ENCODE peak calls at places on chromosomes 1 and 21, in ten cellular contexts. One of them, this sample, is unnamed.

GRCh38 chr1:26689504-26689903 is 6.3 kb upstream of the ARID1A start:
- DNase-seq in esophagus muscularis mucosa: no peak
- DNase-seq in breast epithelium: no peak
- DNase-seq in vagina: no peak
- DNase-seq in suprapubic skin: no peak
- DNase-seq in tibial nerve: no peak
- DNase-seq in prostate gland: no peak
- DNase-seq in IMR-90: no peak
- DNase-seq in ovary: no peak
- DNase-seq in right lobe of liver: no peak
- DNase-seq in this sample: no peak

GRCh38 chr21:41926068-41926806 is 27.6 kb downstream of the C2CD2 start:
- DNase-seq in esophagus muscularis mucosa: no peak
- DNase-seq in breast epithelium: peak; percentile 37
- DNase-seq in vagina: no peak
- DNase-seq in suprapubic skin: no peak
- DNase-seq in tibial nerve: no peak
- DNase-seq in prostate gland: peak; percentile 35
- DNase-seq in IMR-90: peak; percentile 66
- DNase-seq in ovary: no peak
- DNase-seq in right lobe of liver: no peak
- DNase-seq in this sample: no peak

GRCh38 chr1:161121838-161122237 is 3.9 kb downstream of the NIT1 start:
- DNase-seq in esophagus muscularis mucosa: no peak
- DNase-seq in breast epithelium: no peak
- DNase-seq in vagina: no peak
- DNase-seq in suprapubic skin: no peak
- DNase-seq in tibial nerve: no peak
- DNase-seq in prostate gland: no peak
- DNase-seq in IMR-90: no peak
- DNase-seq in ovary: no peak
- DNase-seq in right lobe of liver: no peak
- DNase-seq in this sample: peak; percentile 22

GRCh38 chr1:77514871-77515776 is 167.3 kb downstream of the ZZZ3 start:
- DNase-seq in esophagus muscularis mucosa: no peak
- DNase-seq in breast epithelium: no peak
- DNase-seq in vagina: no peak
- DNase-seq in suprapubic skin: no peak
- DNase-seq in tibial nerve: no peak
- DNase-seq in prostate gland: no peak
- DNase-seq in IMR-90: peak; percentile 54
- DNase-seq in ovary: peak; percentile 49
- DNase-seq in right lobe of liver: no peak
- DNase-seq in this sample: no peak

GRCh38 chr1:93738926-93739325 is 57.3 kb upstream of the BCAR3 start:
- DNase-seq in esophagus muscularis mucosa: no peak
- DNase-seq in breast epithelium: no peak
- DNase-seq in vagina: no peak
- DNase-seq in suprapubic skin: no peak
- DNase-seq in tibial nerve: no peak
- DNase-seq in prostate gland: no peak
- DNase-seq in IMR-90: no peak
- DNase-seq in ovary: no peak
- DNase-seq in right lobe of liver: no peak
- DNase-seq in this sample: no peak

GRCh38 chr1:51679435-51679834 is 62.5 kb downstream of the OSBPL9 start:
- DNase-seq in esophagus muscularis mucosa: no peak
- DNase-seq in breast epithelium: no peak
- DNase-seq in vagina: no peak
- DNase-seq in suprapubic skin: no peak
- DNase-seq in tibial nerve: no peak
- DNase-seq in prostate gland: no peak
- DNase-seq in IMR-90: peak; percentile 64
- DNase-seq in ovary: no peak
- DNase-seq in right lobe of liver: no peak
- DNase-seq in this sample: no peak

GRCh38 chr1:96698332-96698983 is 23.1 kb upstream of the PTBP2 start:
- DNase-seq in esophagus muscularis mucosa: no peak
- DNase-seq in breast epithelium: no peak
- DNase-seq in vagina: no peak
- DNase-seq in suprapubic skin: no peak
- DNase-seq in tibial nerve: no peak
- DNase-seq in prostate gland: no peak
- DNase-seq in IMR-90: peak; percentile 52
- DNase-seq in ovary: no peak
- DNase-seq in right lobe of liver: no peak
- DNase-seq in this sample: peak; percentile 19

GRCh38 chr1:153774780-153775431 is at the start of gene SLC27A3:
- DNase-seq in esophagus muscularis mucosa: peak; percentile 94
- DNase-seq in breast epithelium: peak; percentile 66
- DNase-seq in vagina: no peak
- DNase-seq in suprapubic skin: peak; percentile 90
- DNase-seq in tibial nerve: peak; percentile 69
- DNase-seq in prostate gland: peak; percentile 69
- DNase-seq in IMR-90: no peak
- DNase-seq in ovary: peak; percentile 90
- DNase-seq in right lobe of liver: peak; percentile 88
- DNase-seq in this sample: peak; percentile 70

GRCh38 chr1:11414921-11415538 is 63.9 kb upstream of the DISP3 start:
- DNase-seq in esophagus muscularis mucosa: no peak
- DNase-seq in breast epithelium: no peak
- DNase-seq in vagina: no peak
- DNase-seq in suprapubic skin: no peak
- DNase-seq in tibial nerve: no peak
- DNase-seq in prostate gland: no peak
- DNase-seq in IMR-90: no peak
- DNase-seq in ovary: no peak
- DNase-seq in right lobe of liver: no peak
- DNase-seq in this sample: no peak

GRCh38 chr1:229199892-229200291 is 71.0 kb upstream of the RAB4A start:
- DNase-seq in esophagus muscularis mucosa: no peak
- DNase-seq in breast epithelium: no peak
- DNase-seq in vagina: no peak
- DNase-seq in suprapubic skin: no peak
- DNase-seq in tibial nerve: no peak
- DNase-seq in prostate gland: no peak
- DNase-seq in IMR-90: no peak
- DNase-seq in ovary: no peak
- DNase-seq in right lobe of liver: no peak
- DNase-seq in this sample: no peak

GRCh38 chr1:178143730-178144343 is 49.9 kb downstream of the RASAL2 start:
- DNase-seq in esophagus muscularis mucosa: no peak
- DNase-seq in breast epithelium: no peak
- DNase-seq in vagina: no peak
- DNase-seq in suprapubic skin: no peak
- DNase-seq in tibial nerve: no peak
- DNase-seq in prostate gland: no peak
- DNase-seq in IMR-90: peak; percentile 51
- DNase-seq in ovary: no peak
- DNase-seq in right lobe of liver: no peak
- DNase-seq in this sample: no peak

GRCh38 chr21:41148798-41149197 is 19.2 kb upstream of the BACE2 start:
- DNase-seq in esophagus muscularis mucosa: no peak
- DNase-seq in breast epithelium: no peak
- DNase-seq in vagina: no peak
- DNase-seq in suprapubic skin: no peak
- DNase-seq in tibial nerve: no peak
- DNase-seq in prostate gland: no peak
- DNase-seq in IMR-90: no peak
- DNase-seq in ovary: no peak
- DNase-seq in right lobe of liver: no peak
- DNase-seq in this sample: no peak

GRCh38 chr1:167515461-167515860 is 2.9 kb downstream of the CD247 start:
- DNase-seq in esophagus muscularis mucosa: no peak
- DNase-seq in breast epithelium: no peak
- DNase-seq in vagina: no peak
- DNase-seq in suprapubic skin: no peak
- DNase-seq in tibial nerve: no peak
- DNase-seq in prostate gland: no peak
- DNase-seq in IMR-90: no peak
- DNase-seq in ovary: no peak
- DNase-seq in right lobe of liver: no peak
- DNase-seq in this sample: no peak
- H3K4me1 ChIP-seq in esophagus muscularis mucosa: no peaks in the 10 kb centered on the region
- H3K4me1 ChIP-seq in breast epithelium: no peaks in the 10 kb centered on the region
- H3K4me1 ChIP-seq in vagina: no peaks in the 10 kb centered on the region
- H3K4me1 ChIP-seq in suprapubic skin: no peaks in the 10 kb centered on the region
- H3K4me1 ChIP-seq in tibial nerve: no peaks in the 10 kb centered on the region
- H3K4me1 ChIP-seq in prostate gland: no peaks in the 10 kb centered on the region
- H3K4me1 ChIP-seq in IMR-90: no peaks in the 10 kb centered on the region
- H3K4me1 ChIP-seq in ovary: no peaks in the 10 kb centered on the region
- H3K4me1 ChIP-seq in right lobe of liver: no peaks in the 10 kb centered on the region
- H3K4me1 ChIP-seq in this sample: no peaks in the 10 kb centered on the region

GRCh38 chr1:244340396-244340795 is 111.3 kb downstream of the ADSS2 start:
- DNase-seq in esophagus muscularis mucosa: no peak
- DNase-seq in breast epithelium: no peak
- DNase-seq in vagina: peak; percentile 52
- DNase-seq in suprapubic skin: no peak
- DNase-seq in tibial nerve: no peak
- DNase-seq in prostate gland: no peak
- DNase-seq in IMR-90: no peak
- DNase-seq in ovary: peak; percentile 49
- DNase-seq in right lobe of liver: no peak
- DNase-seq in this sample: no peak

GRCh38 chr1:244338996-244339692 is 112.6 kb downstream of the ADSS2 start:
- DNase-seq in esophagus muscularis mucosa: no peak
- DNase-seq in breast epithelium: no peak
- DNase-seq in vagina: peak; percentile 84
- DNase-seq in suprapubic skin: no peak
- DNase-seq in tibial nerve: no peak
- DNase-seq in prostate gland: no peak
- DNase-seq in IMR-90: no peak
- DNase-seq in ovary: no peak
- DNase-seq in right lobe of liver: no peak
- DNase-seq in this sample: no peak

GRCh38 chr1:244339776-244340175 is 111.9 kb downstream of the ADSS2 start:
- DNase-seq in esophagus muscularis mucosa: no peak
- DNase-seq in breast epithelium: no peak
- DNase-seq in vagina: peak; percentile 52
- DNase-seq in suprapubic skin: no peak
- DNase-seq in tibial nerve: no peak
- DNase-seq in prostate gland: no peak
- DNase-seq in IMR-90: no peak
- DNase-seq in ovary: no peak
- DNase-seq in right lobe of liver: no peak
- DNase-seq in this sample: no peak

GRCh38 chr1:244344001-244344400 is 107.7 kb downstream of the ADSS2 start:
- DNase-seq in esophagus muscularis mucosa: no peak
- DNase-seq in breast epithelium: no peak
- DNase-seq in vagina: peak; percentile 70
- DNase-seq in suprapubic skin: no peak
- DNase-seq in tibial nerve: no peak
- DNase-seq in prostate gland: no peak
- DNase-seq in IMR-90: no peak
- DNase-seq in ovary: no peak
- DNase-seq in right lobe of liver: no peak
- DNase-seq in this sample: no peak

DNA sequence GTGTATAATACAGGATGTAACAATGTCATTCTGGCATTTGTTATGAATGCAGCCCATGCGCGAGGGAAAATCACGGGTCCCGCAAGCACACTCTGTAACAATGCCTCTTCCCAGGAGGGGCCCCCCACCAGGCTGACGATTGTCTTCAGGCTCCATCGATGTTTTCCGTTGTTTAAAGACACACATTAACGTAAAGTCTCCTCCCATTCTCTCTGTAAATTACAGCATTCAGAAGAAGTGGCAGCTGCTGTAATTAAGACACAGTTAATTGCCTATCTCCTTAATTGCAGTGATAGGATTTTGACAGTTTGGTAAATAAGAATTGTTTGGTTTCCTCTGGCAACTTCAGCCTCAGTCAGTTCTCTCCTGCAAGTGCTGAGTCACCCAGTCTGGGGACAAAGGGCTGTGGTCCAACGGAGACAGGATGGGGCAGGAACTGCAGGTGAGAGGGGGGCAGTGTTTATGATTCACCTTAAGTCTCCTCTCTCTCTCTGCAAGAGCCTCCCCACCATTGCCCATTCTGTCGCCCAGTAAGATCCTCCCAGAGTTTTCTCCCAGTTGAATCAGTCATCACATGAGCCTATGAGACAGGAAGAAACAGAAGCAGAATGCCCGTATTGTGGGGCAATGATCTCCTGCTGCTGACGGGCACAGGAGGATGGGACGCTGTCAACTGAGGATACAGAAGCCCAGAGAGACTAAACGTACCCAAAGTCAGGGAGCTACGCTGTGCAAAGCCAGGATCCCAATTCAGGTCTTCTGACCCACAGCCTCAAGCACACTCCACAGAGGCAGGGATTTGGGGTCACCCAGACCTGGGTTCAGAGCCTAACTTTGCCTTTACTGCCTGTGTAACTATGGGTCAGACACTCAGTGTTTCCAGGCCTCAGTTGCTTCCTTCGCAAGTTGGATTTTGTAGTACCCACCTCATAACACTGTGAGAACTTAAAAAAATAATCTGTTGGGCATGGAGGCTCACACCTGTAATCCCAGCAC is 110.0 kb downstream of the ADSS2 start:
- DNase-seq in esophagus muscularis mucosa: no peak
- DNase-seq in breast epithelium: no peak
- DNase-seq in vagina: peak; percentile 90
- DNase-seq in suprapubic skin: no peak
- DNase-seq in tibial nerve: no peak
- DNase-seq in prostate gland: peak; percentile 62
- DNase-seq in IMR-90: no peak
- DNase-seq in ovary: no peak
- DNase-seq in right lobe of liver: no peak
- DNase-seq in this sample: no peak
- TF ChIP-seq POLR2A in esophagus muscularis mucosa: no peak
- TF ChIP-seq POLR2A in breast epithelium: no peak
- TF ChIP-seq POLR2A in vagina: no peak
- TF ChIP-seq POLR2A in suprapubic skin: no peak
- TF ChIP-seq POLR2A in tibial nerve: no peak
- TF ChIP-seq POLR2A in prostate gland: no peak
- TF ChIP-seq POLR2A in IMR-90: no peak
- TF ChIP-seq POLR2A in ovary: no peak
- TF ChIP-seq POLR2A in right lobe of liver: no peak
- TF ChIP-seq POLR2A in this sample: no peak

DNA sequence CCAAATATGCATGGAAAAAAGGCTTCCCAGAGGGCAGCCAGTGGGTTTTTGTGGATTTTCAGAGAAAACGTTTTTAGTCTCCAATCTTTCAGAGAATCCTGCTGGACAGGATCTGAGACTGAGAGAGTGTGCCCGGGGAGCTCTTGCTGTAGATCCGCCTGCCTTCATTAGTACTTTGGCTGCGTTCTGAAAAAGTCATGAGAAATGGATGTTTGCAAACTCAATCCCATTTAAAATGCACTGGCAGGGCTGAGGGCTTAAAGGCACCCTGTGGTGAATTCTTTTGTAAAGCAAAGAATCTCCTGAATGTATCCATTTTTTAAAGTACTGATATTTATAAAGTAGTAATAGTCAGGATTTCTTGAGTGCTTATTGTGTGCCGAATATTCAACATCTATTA is 22.2 kb downstream of the FOXD2 start:
- DNase-seq in esophagus muscularis mucosa: no peak
- DNase-seq in breast epithelium: no peak
- DNase-seq in vagina: no peak
- DNase-seq in suprapubic skin: no peak
- DNase-seq in tibial nerve: no peak
- DNase-seq in prostate gland: no peak
- DNase-seq in IMR-90: no peak
- DNase-seq in ovary: no peak
- DNase-seq in right lobe of liver: no peak
- DNase-seq in this sample: no peak
- H3K4me1 ChIP-seq in esophagus muscularis mucosa: no peaks in the 10 kb centered on the region
- H3K4me1 ChIP-seq in breast epithelium: no peaks in the 10 kb centered on the region
- H3K4me1 ChIP-seq in vagina: no peaks in the 10 kb centered on the region
- H3K4me1 ChIP-seq in suprapubic skin: no peaks in the 10 kb centered on the region
- H3K4me1 ChIP-seq in tibial nerve: no peaks in the 10 kb centered on the region
- H3K4me1 ChIP-seq in prostate gland: no peaks in the 10 kb centered on the region
- H3K4me1 ChIP-seq in IMR-90: no peaks in the 10 kb centered on the region
- H3K4me1 ChIP-seq in ovary: no peaks in the 10 kb centered on the region
- H3K4me1 ChIP-seq in right lobe of liver: no peaks in the 10 kb centered on the region
- H3K4me1 ChIP-seq in this sample: no peaks in the 10 kb centered on the region

GRCh38 chr1:47523812-47524170 is 85.9 kb downstream of the FOXD2 start:
- DNase-seq in esophagus muscularis mucosa: no peak
- DNase-seq in breast epithelium: no peak
- DNase-seq in vagina: no peak
- DNase-seq in suprapubic skin: no peak
- DNase-seq in tibial nerve: no peak
- DNase-seq in prostate gland: no peak
- DNase-seq in IMR-90: no peak
- DNase-seq in ovary: no peak
- DNase-seq in right lobe of liver: no peak
- DNase-seq in this sample: no peak
- TF ChIP-seq POLR2A in esophagus muscularis mucosa: no peak
- TF ChIP-seq POLR2A in breast epithelium: no peak
- TF ChIP-seq POLR2A in vagina: no peak
- TF ChIP-seq POLR2A in suprapubic skin: no peak
- TF ChIP-seq POLR2A in tibial nerve: no peak
- TF ChIP-seq POLR2A in prostate gland: no peak
- TF ChIP-seq POLR2A in IMR-90: no peak
- TF ChIP-seq POLR2A in ovary: no peak
- TF ChIP-seq POLR2A in right lobe of liver: no peak
- TF ChIP-seq POLR2A in this sample: no peak

This sample was measured in adrenal gland.